ENCODE peak calls at places on chromosomes 12 and 14, in seven cellular contexts. J, T, K, S, P, D and G are unnamed samples.

GRCh38 chr12:23893611-23894010 is 55.9 kb downstream of the SOX5 start:
- DNase-seq in J (no peak), T (no peak), K (no peak), S (no peak), P (no peak), D (no peak), G (no peak)

GRCh38 chr12:111409403-111410228 is 3.9 kb downstream of the SH2B3 start:
- DNase-seq in J (peak; percentile 72), T (peak; percentile 67), K (peak; percentile 59), S (peak; percentile 67), P (peak; percentile 88), D (peak; percentile 87), G (no peak)

GRCh38 chr12:76688001-76688400 is 75.9 kb upstream of the ZDHHC17 start:
- DNase-seq in J (no peak), T (no peak), K (peak; percentile 56), S (no peak), P (no peak), D (no peak), G (no peak)

GRCh38 chr14:24224618-24225071 is 7.5 kb downstream of the NEDD8 start:
- DNase-seq in J (no peak), T (no peak), K (peak; percentile 27), S (peak; percentile 19), P (no peak), D (no peak), G (no peak)

GRCh38 chr12:80218925-80219714 is 119.8 kb downstream of the OTOGL start:
- DNase-seq in J (no peak), T (no peak), K (peak; percentile 19), S (no peak), P (no peak), D (no peak), G (no peak)

GRCh38 chr12:53096761-53097160 is 706 bp upstream of the IGFBP6 start:
- DNase-seq in J (no peak), T (no peak), K (no peak), S (peak; percentile 54), P (peak; percentile 83), D (no peak), G (no peak)

GRCh38 chr12:61853945-61854344 is 406.3 kb upstream of the USP15 start:
- DNase-seq in J (no peak), T (no peak), K (no peak), S (no peak), P (no peak), D (no peak), G (no peak)

GRCh38 chr14:103847954-103848719 is 762 bp upstream of the PPP1R13B start:
- DNase-seq in J (peak; percentile 56), T (peak; percentile 61), K (no peak), S (peak; percentile 89), P (peak; percentile 86), D (peak; percentile 65), G (no peak)

GRCh38 chr12:62631531-62632520 is 165.2 kb downstream of the MON2 start:
- DNase-seq in J (peak; percentile 72), T (peak; percentile 64), K (peak; percentile 73), S (peak; percentile 74), P (peak; percentile 94), D (peak; percentile 68), G (peak; percentile 54)

GRCh38 chr14:99195602-99196309 is 76.2 kb downstream of the BCL11B start:
- DNase-seq in J (no peak), T (no peak), K (no peak), S (no peak), P (no peak), D (no peak), G (peak; percentile 80)

GRCh38 chr12:3336606-3337311 is 154.2 kb upstream of the PRMT8 start:
- DNase-seq in J (no peak), T (no peak), K (no peak), S (no peak), P (no peak), D (no peak), G (peak; percentile 84)

GRCh38 chr14:92336363-92336762 is 13.4 kb downstream of the SLC24A4 start:
- DNase-seq in J (no peak), T (no peak), K (no peak), S (no peak), P (no peak), D (no peak), G (no peak)

GRCh38 chr12:53201170-53201541 is 5.9 kb downstream of the ITGB7 start:
- DNase-seq in J (no peak), T (no peak), K (peak; percentile 38), S (no peak), P (no peak), D (no peak), G (no peak)

GRCh38 chr12:124687695-124688301 is 120.4 kb upstream of the NCOR2 start:
- DNase-seq in J (no peak), T (no peak), K (peak; percentile 39), S (peak; percentile 60), P (peak; percentile 74), D (no peak), G (peak; percentile 73)

GRCh38 chr14:52021971-52022600 is 32.7 kb downstream of the RTRAF start:
- DNase-seq in J (no peak), T (no peak), K (no peak), S (no peak), P (no peak), D (no peak), G (no peak)

GRCh38 chr12:10147714-10148403 is 17.9 kb upstream of the CLEC7A start:
- DNase-seq in J (no peak), T (no peak), K (no peak), S (no peak), P (no peak), D (no peak), G (no peak)

GRCh38 chr12:2794261-2794735 is 472 bp upstream of the FKBP4 start:
- DNase-seq in J (no peak), T (peak; percentile 54), K (peak; percentile 48), S (no peak), P (no peak), D (peak; percentile 57), G (peak; percentile 42)

GRCh38 chr14:31243860-31244259 is 36.3 kb upstream of the HECTD1 start:
- DNase-seq in J (peak; percentile 80), T (no peak), K (no peak), S (no peak), P (peak; percentile 56), D (no peak), G (no peak)

GRCh38 chr14:87133073-87133815 is 859.7 kb downstream of the GALC start:
- DNase-seq in J (no peak), T (no peak), K (peak; percentile 79), S (no peak), P (no peak), D (no peak), G (no peak)

GRCh38 chr12:26853303-26854027 is 20.5 kb upstream of the ITPR2 start:
- DNase-seq in J (peak; percentile 90), T (peak; percentile 79), K (peak; percentile 67), S (peak; percentile 66), P (peak; percentile 89), D (peak; percentile 76), G (peak; percentile 48)
- TF ChIP-seq CTCF in J (peak; percentile 82), T (peak; percentile 87), K (peak; percentile 96), S (peak; percentile 74), P (peak; percentile 100), D (peak; percentile 82), G (peak; percentile 90)

GRCh38 chr12:42507589-42507988 is 82.0 kb downstream of the PRICKLE1 start:
- DNase-seq in J (no peak), T (no peak), K (no peak), S (no peak), P (no peak), D (no peak), G (no peak)

GRCh38 chr12:42508913-42509312 is 80.6 kb downstream of the PRICKLE1 start:
- DNase-seq in J (no peak), T (no peak), K (no peak), S (no peak), P (no peak), D (no peak), G (no peak)

GRCh38 chr12:42507031-42507430 is 82.5 kb downstream of the PRICKLE1 start:
- DNase-seq in J (no peak), T (no peak), K (no peak), S (no peak), P (no peak), D (no peak), G (no peak)

GRCh38 chr12:42510823-42511222 is 78.7 kb downstream of the PRICKLE1 start:
- DNase-seq in J (no peak), T (no peak), K (no peak), S (no peak), P (peak; percentile 75), D (no peak), G (no peak)

GRCh38 chr12:42511656-42512055 is 77.9 kb downstream of the PRICKLE1 start:
- DNase-seq in J (no peak), T (no peak), K (no peak), S (no peak), P (no peak), D (no peak), G (no peak)
- H3K27ac ChIP-seq in J (no peak overlapping the region), T (no peak overlapping the region), K (no peak overlapping the region), S (no peak overlapping the region), P (no peak overlapping the region), D (no peak overlapping the region), G (no peak overlapping the region)

GRCh38 chr12:51953925-51954324 is 2.4 kb downstream of the ACVR1B start:
- DNase-seq in J (no peak), T (no peak), K (no peak), S (no peak), P (peak; percentile 36), D (no peak), G (no peak)
- H3K4me3 ChIP-seq in J (no peak overlapping the region), T (peak overlapping the region; percentile 96), K (no peak overlapping the region), S (no peak overlapping the region), P (peak overlapping the region; percentile 99), D (peak overlapping the region; percentile 99), G (peak overlapping the region; percentile 100)

GRCh38 chr12:21526721-21527345 is 737 bp downstream of the SPX start:
- DNase-seq in J (no peak), T (no peak), K (peak; percentile 3), S (no peak), P (no peak), D (no peak), G (no peak)
- TF ChIP-seq CTCF in J (no peak), T (no peak), K (no peak), S (no peak), P (no peak), D (no peak), G (no peak)